ENCODE peak calls at places on chromosomes 16 and 17, in six cellular contexts. T, D, E, K, N and Y are unnamed samples.

GRCh38 chr16:67163903-67164558 is 514 bp upstream of the HSF4 start:
- DNase-seq in T (no peak), D (no peak), E (no peak), K (peak; percentile 20), N (no peak), Y (no peak)

GRCh38 chr17:49595328-49595727 is 19.7 kb downstream of the NXPH3 start:
- DNase-seq in T (no peak), D (no peak), E (no peak), K (no peak), N (no peak), Y (no peak)

GRCh38 chr17:16255481-16255901 is 38.5 kb downstream of the PIGL start:
- DNase-seq in T (no peak), D (peak; percentile 66), E (no peak), K (peak; percentile 82), N (peak; percentile 61), Y (peak; percentile 20)

GRCh38 chr16:50195756-50196155 is 42.6 kb downstream of the TENT4B start:
- DNase-seq in T (no peak), D (no peak), E (no peak), K (no peak), N (no peak), Y (no peak)

GRCh38 chr16:10069374-10069773 is 112.9 kb downstream of the GRIN2A start:
- DNase-seq in T (no peak), D (peak; percentile 37), E (no peak), K (no peak), N (no peak), Y (no peak)

GRCh38 chr16:13186813-13187212 is 285.4 kb downstream of the SHISA9 start:
- DNase-seq in T (peak; percentile 14), D (no peak), E (no peak), K (no peak), N (no peak), Y (no peak)

GRCh38 chr16:28880589-28880915 is 2.3 kb downstream of the ATP2A1 start:
- DNase-seq in T (no peak), D (no peak), E (no peak), K (no peak), N (no peak), Y (no peak)

GRCh38 chr17:29242051-29242450 is 4.6 kb upstream of the CRYBA1 start:
- DNase-seq in T (no peak), D (no peak), E (no peak), K (no peak), N (no peak), Y (no peak)

GRCh38 chr17:13362341-13363122 is 239.2 kb downstream of the HS3ST3A1 start:
- DNase-seq in T (no peak), D (no peak), E (no peak), K (no peak), N (no peak), Y (no peak)

GRCh38 chr17:62621223-62621622 is 6.2 kb upstream of the MRC2 start:
- DNase-seq in T (no peak), D (no peak), E (no peak), K (no peak), N (no peak), Y (no peak)

GRCh38 chr17:50199211-50199633 is 2.2 kb downstream of the COL1A1 start:
- DNase-seq in T (no peak), D (no peak), E (no peak), K (no peak), N (no peak), Y (no peak)

GRCh38 chr17:32631341-32632109 is 144.7 kb downstream of the CDK5R1 start:
- DNase-seq in T (no peak), D (no peak), E (no peak), K (no peak), N (peak; percentile 61), Y (no peak)

GRCh38 chr17:66655861-66656260 is 179.1 kb upstream of the CACNG5 start:
- DNase-seq in T (no peak), D (no peak), E (no peak), K (no peak), N (no peak), Y (no peak)

GRCh38 chr16:86885139-86885538 is 306.8 kb downstream of the FOXL1 start:
- DNase-seq in T (no peak), D (no peak), E (no peak), K (no peak), N (no peak), Y (no peak)

GRCh38 chr16:27892879-27893278 is 170.6 kb downstream of the GSG1L start:
- DNase-seq in T (no peak), D (no peak), E (no peak), K (no peak), N (no peak), Y (no peak)

GRCh38 chr17:43392397-43392796 is 6.4 kb upstream of the ARL4D start:
- DNase-seq in T (no peak), D (no peak), E (no peak), K (no peak), N (no peak), Y (no peak)

GRCh38 chr16:8946544-8946943 is 17.2 kb downstream of the USP7 start:
- DNase-seq in T (peak; percentile 44), D (no peak), E (no peak), K (no peak), N (no peak), Y (no peak)

GRCh38 chr16:74029122-74029805 is 267.4 kb upstream of the PSMD7 start:
- DNase-seq in T (no peak), D (no peak), E (no peak), K (no peak), N (no peak), Y (no peak)

GRCh38 chr17:3502466-3502865 is 26.7 kb downstream of the ASPA start:
- DNase-seq in T (no peak), D (no peak), E (no peak), K (no peak), N (no peak), Y (no peak)

GRCh38 chr17:58447039-58447975 is 30.0 kb upstream of the RNF43 start:
- DNase-seq in T (peak; percentile 85), D (peak; percentile 74), E (peak; percentile 84), K (peak; percentile 66), N (no peak), Y (peak; percentile 11)

GRCh38 chr17:48500435-48501426 is 30.1 kb downstream of the HOXB1 start:
- DNase-seq in T (no peak), D (peak; percentile 95), E (no peak), K (no peak), N (no peak), Y (no peak)

GRCh38 chr17:7929158-7930029 is at the start of gene KCNAB3:
- DNase-seq in T (no peak), D (peak; percentile 86), E (no peak), K (no peak), N (no peak), Y (peak; percentile 38)

GRCh38 chr17:49775546-49776260 is 11.8 kb upstream of the FAM117A start:
- DNase-seq in T (no peak), D (no peak), E (no peak), K (no peak), N (peak; percentile 64), Y (no peak)

GRCh38 chr16:19886061-19886792 is 1.6 kb upstream of the GPRC5B start:
- DNase-seq in T (peak; percentile 74), D (peak; percentile 79), E (peak; percentile 83), K (peak; percentile 68), N (peak; percentile 85), Y (peak; percentile 75)

GRCh38 chr16:19883296-19883951 is 1.2 kb downstream of the GPRC5B start:
- DNase-seq in T (no peak), D (peak; percentile 69), E (no peak), K (peak; percentile 40), N (peak; percentile 63), Y (peak; percentile 69)

GRCh38 chr16:19885456-19886060 is 910 bp upstream of the GPRC5B start:
- DNase-seq in T (no peak), D (no peak), E (no peak), K (peak; percentile 40), N (no peak), Y (peak; percentile 61)

GRCh38 chr16:19884021-19884485 is 595 bp downstream of the GPRC5B start:
- DNase-seq in T (no peak), D (peak; percentile 38), E (no peak), K (peak; percentile 50), N (no peak), Y (peak; percentile 64)

GRCh38 chr16:19884611-19885455 is at the start of gene GPRC5B:
- DNase-seq in T (peak; percentile 29), D (peak; percentile 84), E (peak; percentile 33), K (peak; percentile 62), N (no peak), Y (peak; percentile 46)
- H3K27ac ChIP-seq in T (no peak within 1 kb of the TSS), D (no peak within 1 kb of the TSS), E (no peak within 1 kb of the TSS), K (peak within 1 kb of the TSS; percentile 82), N (peak within 1 kb of the TSS; percentile 83), Y (peak within 1 kb of the TSS; percentile 99)

GRCh38 chr16:51409001-51409675 is 258.1 kb upstream of the SALL1 start:
- DNase-seq in T (no peak), D (no peak), E (no peak), K (peak; percentile 34), N (no peak), Y (no peak)

GRCh38 chr16:51408357-51408756 is 257.3 kb upstream of the SALL1 start:
- DNase-seq in T (no peak), D (no peak), E (no peak), K (no peak), N (no peak), Y (no peak)

GRCh38 chr16:51407921-51408320 is 256.9 kb upstream of the SALL1 start:
- DNase-seq in T (no peak), D (no peak), E (no peak), K (no peak), N (no peak), Y (no peak)

GRCh38 chr16:51407199-51407598 is 256.1 kb upstream of the SALL1 start:
- DNase-seq in T (no peak), D (no peak), E (no peak), K (no peak), N (no peak), Y (no peak)

DNA sequence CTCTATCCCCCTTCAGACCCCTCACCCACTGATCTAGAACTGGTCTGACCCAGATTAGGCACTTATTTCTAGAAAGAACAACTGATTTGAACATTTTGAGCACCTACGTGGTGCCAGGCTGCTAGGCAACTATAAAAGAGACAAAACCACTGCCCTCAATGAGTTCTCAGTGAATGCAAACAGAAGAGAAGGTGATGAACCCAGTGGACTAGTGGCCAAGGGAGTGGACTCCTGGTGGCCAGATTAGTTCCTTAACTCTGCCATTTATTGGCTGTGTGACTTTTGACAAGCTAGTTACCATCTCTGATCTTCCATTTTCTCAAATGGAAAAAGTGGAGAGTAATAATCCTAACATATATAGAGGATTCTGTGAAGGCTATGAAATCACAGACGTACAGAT is 259.1 kb upstream of the SALL1 start:
- DNase-seq in T (no peak), D (no peak), E (no peak), K (no peak), N (no peak), Y (no peak)
- H3K27ac ChIP-seq in T (no peak overlapping the region), D (no peak overlapping the region), E (no peak overlapping the region), K (peak overlapping the region; percentile 85), N (no peak overlapping the region), Y (no peak overlapping the region)

GRCh38 chr17:38706625-38707298 is 1.7 kb downstream of the MLLT6 start:
- DNase-seq in T (peak; percentile 40), D (peak; percentile 19), E (peak; percentile 18), K (no peak), N (no peak), Y (no peak)
- H3K27ac ChIP-seq in T (peak overlapping the region; percentile 62), D (no peak overlapping the region), E (peak overlapping the region; percentile 20), K (peak overlapping the region; percentile 80), N (peak overlapping the region; percentile 95), Y (peak overlapping the region; percentile 84)

DNA sequence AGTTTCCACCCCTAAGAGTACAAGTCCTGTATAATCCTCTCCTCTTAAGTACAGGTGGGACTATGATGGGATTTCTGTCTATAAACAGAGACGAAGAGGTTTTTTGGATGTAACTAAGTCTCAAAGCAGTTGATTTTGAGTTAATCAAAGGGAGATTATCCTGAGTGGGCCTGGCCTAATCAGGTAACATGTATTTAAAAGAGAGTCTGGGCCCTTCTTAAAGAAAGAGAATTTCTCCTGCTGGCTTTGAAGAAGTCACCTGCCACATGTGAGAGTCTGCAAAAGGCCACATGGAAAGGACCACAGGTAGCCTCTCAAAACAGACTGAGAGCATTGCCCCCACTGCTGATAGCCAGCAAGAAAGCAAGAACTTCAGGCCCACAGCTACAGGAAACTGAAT is 142.3 kb downstream of the IRX5 start:
- DNase-seq in T (no peak), D (no peak), E (no peak), K (no peak), N (no peak), Y (no peak)
- H3K27ac ChIP-seq in T (no peak overlapping the region), D (no peak overlapping the region), E (no peak overlapping the region), K (no peak overlapping the region), N (no peak overlapping the region), Y (no peak overlapping the region)